ENCODE peak calls at places on chromosomes 1 and 21, in ten cellular contexts. X is pancreas, D is tibial artery, C is heart left ventricle, S is BJ, K is GM23338, R is HFF-Myc, U is tibial nerve, G is brain microvascular endothelial cell, P is body of pancreas. B is an unnamed sample.

GRCh38 chr1:93749894-93750301 is 68.3 kb upstream of the BCAR3 start:
- DNase-seq in C (no peak), S (no peak), U (no peak), D (no peak), K (peak), R (no peak), X (no peak), P (peak), G (no peak), B (no peak)

GRCh38 chr1:170660281-170660713 is 3.6 kb upstream of the PRRX1 start:
- DNase-seq in D (no peak), X (no peak), P (no peak), K (peak), C (no peak), G (no peak), U (no peak), S (no peak), R (no peak), B (no peak)

GRCh38 chr1:240706150-240706904 is 94.4 kb upstream of the GREM2 start:
- DNase-seq in P (no peak), U (no peak), G (no peak), X (no peak), K (no peak), D (no peak), S (no peak), R (no peak), C (no peak), B (no peak)

GRCh38 chr1:1435094-1435903 is at the start of gene VWA1:
- DNase-seq in P (peak), X (peak), G (no peak), K (peak), D (peak), U (no peak), R (no peak), C (peak), S (no peak), B (no peak)

GRCh38 chr1:58353168-58353567 is 193.4 kb downstream of the OMA1 start:
- DNase-seq in U (no peak), X (no peak), S (no peak), C (no peak), K (no peak), P (no peak), G (no peak), R (no peak), D (no peak), B (no peak)

GRCh38 chr1:233569636-233570035 is 44.3 kb upstream of the KCNK1 start:
- DNase-seq in C (no peak), X (no peak), D (no peak), K (no peak), U (no peak), S (no peak), G (no peak), R (no peak), P (no peak), B (no peak)

GRCh38 chr1:209743145-209743482 is 12.7 kb upstream of the TRAF3IP3 start:
- DNase-seq in P (peak), U (peak), X (no peak), G (peak), K (no peak), C (peak), R (no peak), S (no peak), D (peak), B (peak)

GRCh38 chr21:45290948-45291612 is 3.4 kb upstream of the POFUT2 start:
- DNase-seq in X (no peak), S (no peak), P (no peak), D (peak), C (no peak), U (peak), K (no peak), R (no peak), G (peak), B (no peak)

DNA sequence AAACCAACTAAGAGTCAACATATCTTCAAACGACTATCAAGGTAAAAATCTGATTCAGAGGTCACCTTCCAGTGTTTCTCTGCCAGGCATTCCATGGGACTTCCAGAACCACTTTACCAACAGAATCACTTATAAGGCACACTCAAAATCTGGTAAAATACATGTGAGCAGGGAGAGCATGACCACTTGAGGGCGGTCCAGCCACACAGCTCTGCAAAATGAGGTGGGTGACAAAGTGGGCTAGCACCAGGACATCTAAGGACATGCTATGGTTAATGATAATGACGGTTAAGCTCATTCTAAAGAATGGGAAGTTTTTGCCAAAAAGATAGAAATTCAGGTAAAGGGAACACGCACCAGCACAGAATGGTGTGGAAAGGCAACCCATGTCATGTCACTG is 24.5 kb upstream of the GLIS1 start:
- DNase-seq in D (no peak), K (peak), R (no peak), P (no peak), C (no peak), U (no peak), S (no peak), G (no peak), X (no peak), B (no peak)
- TF ChIP-seq CTCF in D (no peak), K (peak), R (no peak), P (no peak), C (no peak), U (no peak), S (no peak), G (peak), X (no peak), B (no peak)

GRCh38 chr1:51298322-51298705 is 32.0 kb downstream of the TTC39A start:
- DNase-seq in S (no peak), C (no peak), U (no peak), P (no peak), R (no peak), K (no peak), X (no peak), D (no peak), G (no peak), B (no peak)

GRCh38 chr1:51297401-51298321 is 32.7 kb downstream of the TTC39A start:
- DNase-seq in C (no peak), S (no peak), X (no peak), D (no peak), R (no peak), P (peak), U (no peak), K (no peak), G (no peak), B (no peak)

GRCh38 chr1:51295926-51296325 is 34.4 kb downstream of the TTC39A start:
- DNase-seq in X (no peak), R (no peak), S (no peak), K (no peak), D (no peak), C (no peak), U (no peak), G (no peak), P (no peak), B (no peak)

GRCh38 chr1:51294566-51295184 is 35.7 kb downstream of the TTC39A start:
- DNase-seq in C (no peak), G (no peak), S (no peak), X (no peak), R (no peak), P (no peak), U (no peak), K (no peak), D (no peak), B (no peak)

DNA sequence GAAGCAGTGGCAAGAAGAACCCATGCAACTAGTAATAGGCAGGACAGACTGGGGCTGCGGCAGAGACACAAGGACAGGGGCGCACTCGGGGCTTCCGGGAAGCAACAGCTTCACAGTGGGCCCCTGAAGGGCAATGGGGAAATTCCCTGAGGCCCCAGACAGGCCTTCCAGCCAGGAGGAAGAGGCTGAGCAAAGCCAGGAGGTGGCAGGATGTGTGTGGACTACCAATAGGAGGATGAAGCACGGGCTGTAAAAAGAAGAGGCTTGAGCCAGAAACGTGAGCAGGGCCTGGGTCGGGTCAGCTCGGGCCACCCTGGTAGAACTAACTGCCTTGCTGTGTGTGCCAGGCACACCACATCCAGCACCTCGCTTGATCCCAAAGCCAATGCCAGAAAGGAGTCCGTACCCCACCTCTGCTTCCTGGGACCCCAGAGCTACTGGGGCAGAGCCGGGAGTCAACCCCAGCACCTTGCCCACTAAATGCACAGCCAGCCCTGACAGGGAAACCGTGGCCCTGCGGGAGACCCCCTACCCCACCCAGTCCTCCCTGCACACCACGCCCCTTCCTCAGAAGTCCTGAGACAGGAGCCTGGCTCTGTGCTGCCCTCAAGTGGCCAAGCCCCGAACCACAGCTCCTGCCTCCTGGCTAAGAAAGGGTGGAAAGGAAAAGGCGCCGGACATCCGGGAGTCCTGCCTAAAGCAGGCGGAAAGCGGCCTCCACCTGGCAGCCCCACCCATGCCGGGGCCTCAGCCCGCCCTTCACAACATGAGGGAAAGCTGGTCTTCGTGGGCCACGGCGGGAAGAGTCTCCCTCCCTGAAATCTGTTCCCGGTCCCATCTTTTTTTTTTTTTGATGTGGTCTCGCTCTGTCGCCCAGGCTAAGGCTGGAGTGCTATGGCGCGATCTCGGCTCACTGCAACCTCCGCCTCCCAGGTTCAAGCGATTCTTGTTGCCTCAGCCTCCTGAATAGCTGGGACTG is 33.7 kb downstream of the TTC39A start:
- DNase-seq in K (peak), C (peak), G (peak), S (peak), D (peak), X (peak), U (peak), P (peak), R (peak), B (no peak)
- H3K4me3 ChIP-seq in K (peak), C (peak), G (peak), S (peak), D (peak), X (peak), U (peak), P (no peak), R (no peak), B (peak)

GRCh38 chr1:23401313-23401712 is 23.2 kb downstream of the TCEA3 start:
- DNase-seq in X (no peak), U (no peak), G (no peak), R (no peak), P (no peak), K (no peak), C (no peak), D (no peak), S (no peak), B (no peak)

GRCh38 chr1:23403038-23403336 is 21.6 kb downstream of the TCEA3 start:
- DNase-seq in R (peak), S (no peak), X (no peak), D (no peak), U (no peak), P (no peak), G (peak), C (peak), K (no peak), B (no peak)

GRCh38 chr1:23403735-23404486 is 20.6 kb downstream of the TCEA3 start:
- DNase-seq in D (peak), U (peak), G (peak), S (peak), C (peak), K (peak), P (peak), R (peak), X (peak), B (peak)

GRCh38 chr1:23403355-23403734 is 21.2 kb downstream of the TCEA3 start:
- DNase-seq in U (no peak), X (no peak), K (no peak), R (no peak), S (no peak), G (no peak), P (no peak), D (no peak), C (no peak), B (no peak)

GRCh38 chr1:23402286-23403037 is 22.1 kb downstream of the TCEA3 start:
- DNase-seq in P (no peak), S (no peak), U (no peak), R (no peak), D (no peak), C (no peak), G (no peak), K (no peak), X (no peak), B (no peak)
- TF ChIP-seq CTCF in P (no peak), S (no peak), U (no peak), R (no peak), D (no peak), C (no peak), G (no peak), K (no peak), X (no peak), B (no peak)

DNA sequence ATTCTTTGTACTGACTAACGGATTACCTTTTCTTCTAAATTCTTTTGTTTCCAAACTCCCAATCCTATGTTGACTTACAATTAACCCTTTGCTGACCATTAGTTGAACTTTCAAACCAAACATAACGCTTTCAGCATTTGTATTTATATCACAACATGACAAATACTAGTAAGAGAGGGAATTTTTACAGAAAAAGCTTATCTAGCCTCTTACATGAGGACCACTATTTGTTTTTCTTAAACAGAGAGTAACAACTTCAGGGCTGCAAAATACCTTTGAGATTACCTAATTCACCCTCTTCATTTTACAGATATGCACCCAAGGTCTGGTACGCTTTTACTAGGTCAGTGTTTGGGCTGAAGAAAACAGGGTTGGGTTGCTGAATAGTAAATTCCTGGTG is 45.0 kb upstream of the CXADR start:
- DNase-seq in R (no peak), C (no peak), K (peak), D (no peak), P (no peak), U (no peak), X (no peak), G (no peak), S (no peak), B (no peak)
- H3K4me3 ChIP-seq in R (no peak), C (no peak), K (peak), D (no peak), P (no peak), U (no peak), X (no peak), G (no peak), S (no peak), B (no peak)

DNA sequence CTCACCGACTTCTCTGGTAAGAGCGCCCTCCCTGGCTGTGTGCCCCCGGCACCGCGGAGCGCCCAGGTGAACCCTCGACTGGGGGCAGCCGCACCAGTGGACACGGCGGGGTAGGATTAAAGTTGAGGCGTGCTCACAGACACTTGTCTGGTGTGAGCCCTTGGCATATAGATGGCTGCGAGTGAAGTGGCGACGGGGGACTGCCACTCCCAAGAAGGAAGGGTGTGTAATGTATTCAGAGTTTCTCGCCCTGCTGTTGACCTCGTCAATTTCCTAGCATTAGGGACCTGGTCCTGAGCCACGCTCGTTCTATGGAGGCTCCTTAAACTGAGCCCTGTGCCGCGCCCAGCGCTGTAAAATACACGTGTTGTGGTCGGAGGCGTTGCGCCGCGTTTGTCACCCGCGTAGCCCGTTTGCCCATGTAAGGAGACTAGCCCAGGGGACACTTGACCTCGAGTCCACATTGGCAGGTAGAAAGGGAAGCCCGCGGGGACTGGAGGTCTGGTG is 545 bp downstream of the EVA1C start:
- DNase-seq in G (no peak), K (peak), C (peak), D (peak), P (peak), U (peak), S (no peak), R (no peak), X (peak), B (no peak)
- TF ChIP-seq CTCF in G (peak), K (peak), C (no peak), D (no peak), P (no peak), U (no peak), S (peak), R (no peak), X (no peak), B (no peak)

GRCh38 chr1:206558794-206559660 is 51.7 kb downstream of the RASSF5 start:
- DNase-seq in U (no peak), S (no peak), K (no peak), X (no peak), C (no peak), G (no peak), P (no peak), R (no peak), D (no peak), B (no peak)
- H3K4me3 ChIP-seq in U (peak), S (no peak), K (no peak), X (peak), C (no peak), G (no peak), P (no peak), R (no peak), D (no peak), B (no peak)

DNA sequence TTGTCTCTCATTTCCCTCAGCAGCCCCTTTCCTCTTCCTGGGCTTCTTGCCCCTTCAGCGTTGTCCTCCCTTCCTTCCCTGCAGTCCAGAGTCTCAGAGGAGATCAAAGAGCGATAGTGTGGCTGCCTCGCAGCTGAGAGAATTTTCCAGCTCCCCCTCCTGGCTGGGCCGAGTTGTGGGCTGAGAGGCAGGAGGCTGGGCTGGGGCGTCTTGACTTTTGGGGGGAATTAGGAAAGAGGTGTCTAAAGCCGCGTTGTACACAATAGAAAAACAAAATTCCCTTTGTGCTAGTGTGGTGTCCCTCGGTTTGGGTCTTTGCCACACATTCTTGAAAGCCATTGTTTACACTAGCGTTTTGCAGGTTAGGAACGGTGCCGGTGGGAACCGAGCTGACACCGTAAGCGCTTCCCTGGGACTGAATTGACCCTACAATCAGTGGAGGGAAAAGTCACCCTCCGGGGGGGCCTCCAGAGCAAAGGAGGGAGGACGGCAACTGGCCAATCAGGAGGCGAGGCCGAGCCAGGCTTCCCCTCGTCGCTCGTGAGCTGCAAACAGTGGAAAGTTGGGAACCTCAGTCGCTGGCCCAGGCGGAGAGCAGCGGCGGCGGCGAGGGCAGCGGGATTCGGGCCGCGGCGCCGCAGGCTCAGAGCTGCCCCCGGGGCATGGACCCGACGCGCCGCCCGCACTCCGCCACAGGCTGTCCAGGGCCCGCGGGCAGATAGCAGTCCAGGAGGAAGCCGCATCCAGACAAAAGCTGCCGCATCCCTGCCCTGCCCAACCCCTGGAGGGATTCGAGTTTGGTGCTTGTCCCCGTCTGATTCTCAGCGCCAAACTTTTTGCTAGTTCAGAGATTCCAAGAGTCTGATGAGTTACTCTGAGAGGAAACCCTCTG is at the start of gene HMCN1:
- DNase-seq in S (no peak), G (peak), P (peak), K (peak), R (no peak), U (peak), X (peak), C (peak), D (peak), B (no peak)
- TF ChIP-seq CTCF in S (peak), G (peak), P (peak), K (peak), R (peak), U (no peak), X (no peak), C (no peak), D (no peak), B (peak)

GRCh38 chr1:231020816-231021215 is 19.2 kb downstream of the FAM89A start:
- DNase-seq in P (no peak), D (no peak), U (no peak), X (no peak), C (no peak), R (peak), K (peak), S (no peak), G (peak), B (no peak)
- H3K4me3 ChIP-seq in P (no peak), D (no peak), U (no peak), X (no peak), C (no peak), R (no peak), K (peak), S (no peak), G (no peak), B (no peak)

B was measured in AG04449.